ENCODE peak calls at places on chromosome 17, in eight cellular contexts. Y is IMR-90, E is right atrium auricular region, T is RWPE2, R is tibial nerve, K is pancreas, H is thoracic aorta, X is ovary. M is an unnamed sample.

GRCh38 chr17:77147357-77147801 is 6.6 kb downstream of the SEC14L1 start:
- DNase-seq in E (no peak), X (no peak), H (no peak), T (no peak), Y (no peak), R (no peak), K (no peak), M (no peak)

GRCh38 chr17:82528484-82529265 is 9.1 kb downstream of the FOXK2 start:
- DNase-seq in T (peak; percentile 81), K (peak; percentile 34), Y (peak; percentile 24), H (peak; percentile 15), R (no peak), E (peak; percentile 73), X (no peak), M (no peak)

GRCh38 chr17:10653987-10654386 is 3.1 kb downstream of the MYH3 start:
- DNase-seq in K (no peak), T (no peak), H (no peak), X (no peak), R (no peak), Y (no peak), E (no peak), M (no peak)

GRCh38 chr17:11980813-11981212 is 16.5 kb downstream of the ZNF18 start:
- DNase-seq in Y (no peak), X (no peak), K (no peak), H (no peak), R (no peak), T (no peak), E (no peak), M (no peak)

GRCh38 chr17:12922120-12922519 is 95.7 kb downstream of the ELAC2 start:
- DNase-seq in H (no peak), T (no peak), X (no peak), K (no peak), R (no peak), Y (no peak), E (no peak), M (no peak)

GRCh38 chr17:75124041-75124818 is 7.3 kb downstream of the NT5C start:
- DNase-seq in K (peak; percentile 54), T (peak; percentile 100), H (no peak), R (no peak), Y (peak; percentile 18), X (peak; percentile 55), E (peak; percentile 78), M (peak; percentile 89)

GRCh38 chr17:37429442-37429841 is 22.8 kb downstream of the TADA2A start:
- DNase-seq in K (no peak), R (no peak), X (no peak), Y (peak; percentile 43), T (no peak), E (no peak), H (no peak), M (no peak)

GRCh38 chr17:32350662-32351418 is 883 bp downstream of the ZNF207 start:
- DNase-seq in K (peak; percentile 28), E (no peak), H (no peak), Y (peak; percentile 62), X (no peak), T (no peak), R (no peak), M (no peak)

GRCh38 chr17:42525221-42525620 is 10.8 kb upstream of the NAGLU start:
- DNase-seq in E (no peak), T (no peak), R (no peak), Y (peak; percentile 89), H (no peak), X (peak; percentile 2), K (no peak), M (peak; percentile 69)

GRCh38 chr17:11780621-11781020 is 182.4 kb downstream of the DNAH9 start:
- DNase-seq in Y (no peak), H (no peak), T (no peak), R (no peak), E (no peak), K (no peak), X (no peak), M (no peak)

GRCh38 chr17:8890671-8891070 is 23.2 kb upstream of the PIK3R6 start:
- DNase-seq in T (no peak), H (no peak), X (no peak), E (no peak), R (no peak), Y (no peak), K (no peak), M (no peak)

GRCh38 chr17:78121801-78122220 is 6.7 kb downstream of the TMC6 start:
- DNase-seq in H (no peak), K (no peak), X (no peak), R (no peak), T (no peak), E (no peak), Y (no peak), M (no peak)

GRCh38 chr17:75759457-75759856 is 5.5 kb downstream of the GALK1 start:
- DNase-seq in H (no peak), T (peak; percentile 68), K (no peak), X (no peak), E (no peak), Y (no peak), R (no peak), M (no peak)

GRCh38 chr17:71407972-71408371 is 712.8 kb upstream of the SOX9 start:
- DNase-seq in X (no peak), K (no peak), R (no peak), E (no peak), Y (no peak), T (no peak), H (no peak), M (no peak)

GRCh38 chr17:18314059-18314730 is 599 bp downstream of the TOP3A start:
- DNase-seq in X (no peak), R (no peak), H (no peak), Y (peak; percentile 5), E (no peak), K (no peak), T (no peak), M (no peak)

GRCh38 chr17:17677299-17678040 is 3.8 kb upstream of the RAI1 start:
- DNase-seq in T (no peak), K (no peak), R (no peak), E (no peak), X (no peak), H (no peak), Y (no peak), M (no peak)

GRCh38 chr17:62824290-62825135 is 16.4 kb upstream of the MARCHF10 start:
- DNase-seq in E (no peak), Y (peak; percentile 95), T (peak; percentile 89), H (no peak), R (no peak), K (no peak), X (no peak), M (peak; percentile 87)

GRCh38 chr17:6164996-6165395 is 94.8 kb downstream of the WSCD1 start:
- DNase-seq in T (no peak), Y (no peak), H (no peak), E (no peak), K (no peak), R (no peak), X (no peak), M (no peak)
- H3K27ac ChIP-seq in T (no peak overlapping the region), Y (no peak overlapping the region), H (no peak overlapping the region), E (no peak overlapping the region), K (no peak overlapping the region), R (no peak overlapping the region), X (no peak overlapping the region), M (no peak overlapping the region)

GRCh38 chr17:632551-632950 is 82.1 kb downstream of the VPS53 start:
- DNase-seq in E (no peak), K (no peak), X (no peak), R (no peak), T (no peak), H (no peak), Y (no peak), M (no peak)
- H3K27ac ChIP-seq in E (no peak overlapping the region), K (no peak overlapping the region), X (no peak overlapping the region), R (peak overlapping the region; percentile 65), T (no peak overlapping the region), H (no peak overlapping the region), Y (no peak overlapping the region), M (no peak overlapping the region)

GRCh38 chr17:36147601-36148000 is 28.8 kb downstream of the TBC1D3B start:
- DNase-seq in E (no peak), Y (no peak), X (no peak), H (no peak), T (no peak), K (no peak), R (no peak), M (no peak)

GRCh38 chr17:36151891-36152638 is 24.4 kb downstream of the TBC1D3B start:
- DNase-seq in R (no peak), X (no peak), K (no peak), E (no peak), H (no peak), T (no peak), Y (no peak), M (no peak)

GRCh38 chr17:36152639-36153120 is 23.8 kb downstream of the TBC1D3B start:
- DNase-seq in E (no peak), H (no peak), X (no peak), K (no peak), R (no peak), T (no peak), Y (no peak), M (no peak)

GRCh38 chr17:36148559-36149295 is 27.7 kb downstream of the TBC1D3B start:
- DNase-seq in E (peak; percentile 72), Y (peak; percentile 55), R (peak; percentile 41), T (no peak), K (peak; percentile 42), X (peak; percentile 73), H (no peak), M (no peak)

GRCh38 chr17:36149296-36149820 is 27.1 kb downstream of the TBC1D3B start:
- DNase-seq in H (peak; percentile 24), K (no peak), T (no peak), R (peak; percentile 28), E (peak; percentile 61), Y (peak; percentile 33), X (peak; percentile 57), M (no peak)
- H3K27ac ChIP-seq in H (no peak overlapping the region), K (no peak overlapping the region), T (no peak overlapping the region), R (no peak overlapping the region), E (no peak overlapping the region), Y (no peak overlapping the region), X (no peak overlapping the region), M (no peak overlapping the region)

GRCh38 chr17:1229891-1230571 is 40.2 kb upstream of the BHLHA9 start:
- DNase-seq in R (no peak), K (no peak), X (no peak), Y (no peak), H (no peak), E (no peak), T (no peak), M (no peak)
- H3K27ac ChIP-seq in R (peak overlapping the region; percentile 65), K (no peak overlapping the region), X (no peak overlapping the region), Y (no peak overlapping the region), H (no peak overlapping the region), E (no peak overlapping the region), T (no peak overlapping the region), M (no peak overlapping the region)

GRCh38 chr17:50710025-50710424 is 2.3 kb upstream of the ANKRD40 start:
- DNase-seq in R (no peak), E (no peak), X (no peak), K (no peak), T (no peak), H (no peak), Y (no peak), M (no peak)

GRCh38 chr17:50710650-50711049 is 2.9 kb upstream of the ANKRD40 start:
- DNase-seq in H (no peak), K (no peak), T (no peak), E (no peak), Y (no peak), X (no peak), R (no peak), M (no peak)

GRCh38 chr17:50707296-50708049 is at the start of gene ANKRD40:
- DNase-seq in H (peak; percentile 77), T (peak; percentile 85), K (peak; percentile 87), X (peak; percentile 92), Y (peak; percentile 91), E (peak; percentile 97), R (peak; percentile 84), M (peak; percentile 45)

GRCh38 chr17:50712641-50713296 is 5.1 kb upstream of the ANKRD40 start:
- DNase-seq in R (no peak), H (no peak), T (no peak), Y (no peak), E (no peak), K (no peak), X (no peak), M (no peak)

GRCh38 chr17:50708050-50709000 is 611 bp upstream of the ANKRD40 start:
- DNase-seq in H (no peak), X (no peak), T (no peak), R (no peak), Y (no peak), K (no peak), E (no peak), M (no peak)
- H3K27ac ChIP-seq in H (peak overlapping the region; percentile 98), X (peak overlapping the region; percentile 83), T (peak overlapping the region; percentile 85), R (peak overlapping the region; percentile 99), Y (peak overlapping the region; percentile 82), K (peak overlapping the region; percentile 93), E (peak overlapping the region; percentile 97), M (peak overlapping the region; percentile 96)

M was measured in epithelial cell of prostate.